ENCODE peak calls at places on chromosome 2, in seven cellular contexts. M is GM12878, H is HCT116, N is HepG2, W is H1, C is K562, J is SK-N-SH. L is an unnamed sample. For H3K4me1 and H3K9me3, the result is how much of the 10 kb centered on the place peaks cover.

GRCh38 chr2:161788175-161788574 is 164.0 kb downstream of the SLC4A10 start:
- DNase-seq in M (no peak), H (no peak), N (no peak), W (no peak), C (no peak), J (no peak), L (no peak)

GRCh38 chr2:198901894-198902293 is 555.8 kb downstream of the SATB2 start:
- DNase-seq in M (no peak), H (peak), N (no peak), W (no peak), C (no peak), J (peak), L (no peak)

GRCh38 chr2:239393401-239393940 is 7.3 kb downstream of the HDAC4 start:
- DNase-seq in M (no peak), H (no peak), N (no peak), W (no peak), C (no peak), J (peak), L (no peak)

GRCh38 chr2:75310915-75311314 is 111.6 kb upstream of the TACR1 start:
- DNase-seq in M (no peak), H (no peak), N (no peak), W (no peak), C (peak), J (no peak), L (no peak)

GRCh38 chr2:205556841-205557539 is 125.3 kb upstream of the NRP2 start:
- DNase-seq in M (no peak), H (no peak), N (no peak), W (no peak), C (no peak), J (no peak), L (no peak)

GRCh38 chr2:232367016-232367415 is 11.5 kb upstream of the ALPP start:
- DNase-seq in M (no peak), H (no peak), N (no peak), W (no peak), C (no peak), J (no peak), L (no peak)

GRCh38 chr2:1162246-1162645 is 211.6 kb downstream of the SNTG2 start:
- DNase-seq in M (no peak), H (no peak), N (no peak), W (no peak), C (no peak), J (no peak), L (no peak)

GRCh38 chr2:238286095-238286494 is 2.3 kb downstream of the PER2 start:
- DNase-seq in M (no peak), H (no peak), N (no peak), W (no peak), C (no peak), J (no peak), L (no peak)

GRCh38 chr2:42100696-42101585 is 53.1 kb downstream of the PKDCC start:
- DNase-seq in M (no peak), H (no peak), N (no peak), W (peak), C (no peak), J (no peak), L (no peak)

GRCh38 chr2:28990445-28990844 is 9.3 kb downstream of the TOGARAM2 start:
- DNase-seq in M (no peak), H (no peak), N (no peak), W (no peak), C (no peak), J (no peak), L (no peak)

DNA sequence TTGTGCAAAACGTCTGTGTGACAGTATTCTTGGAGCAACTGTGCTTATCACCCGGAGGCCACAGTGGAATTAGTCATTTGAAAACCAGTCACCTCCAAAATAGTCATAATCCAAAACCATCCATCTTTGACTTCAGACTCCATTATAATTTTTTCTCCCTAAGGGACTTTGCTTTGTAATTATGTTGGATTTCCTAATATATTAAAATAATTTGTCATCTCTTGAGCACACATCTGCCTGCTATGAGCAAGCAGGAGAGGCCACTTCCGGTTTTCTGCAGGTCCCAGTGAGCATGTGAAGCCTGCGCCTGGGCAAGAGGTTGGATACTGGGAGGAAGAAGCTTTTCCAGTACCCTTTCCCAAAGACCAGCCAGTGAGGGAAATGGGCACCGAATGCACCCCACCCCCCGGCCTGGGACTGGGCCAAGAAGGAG is 57.7 kb downstream of the ODC1 start:
- DNase-seq in M (no peak), H (no peak), N (no peak), W (no peak), C (peak), J (no peak), L (no peak)
- H3K4me1 ChIP-seq in M (under half), H (under half), N (under half), W (under half), C (under half), J (under half), L (half or more)

GRCh38 chr2:45457211-45457945 is 153.7 kb downstream of the SRBD1 start:
- DNase-seq in M (no peak), H (no peak), N (no peak), W (no peak), C (no peak), J (no peak), L (no peak)

GRCh38 chr2:45459860-45460259 is 151.2 kb downstream of the SRBD1 start:
- DNase-seq in M (no peak), H (no peak), N (no peak), W (no peak), C (no peak), J (no peak), L (no peak)

GRCh38 chr2:45460825-45461224 is 150.2 kb downstream of the SRBD1 start:
- DNase-seq in M (no peak), H (no peak), N (no peak), W (no peak), C (no peak), J (no peak), L (no peak)

GRCh38 chr2:45458909-45459563 is 152.0 kb downstream of the SRBD1 start:
- DNase-seq in M (no peak), H (peak), N (peak), W (no peak), C (peak), J (no peak), L (peak)
- TF ChIP-seq SIN3A in M (no peak), H (no peak), N (no peak), W (no peak), C (no peak), J (no peak), L (no peak)

DNA sequence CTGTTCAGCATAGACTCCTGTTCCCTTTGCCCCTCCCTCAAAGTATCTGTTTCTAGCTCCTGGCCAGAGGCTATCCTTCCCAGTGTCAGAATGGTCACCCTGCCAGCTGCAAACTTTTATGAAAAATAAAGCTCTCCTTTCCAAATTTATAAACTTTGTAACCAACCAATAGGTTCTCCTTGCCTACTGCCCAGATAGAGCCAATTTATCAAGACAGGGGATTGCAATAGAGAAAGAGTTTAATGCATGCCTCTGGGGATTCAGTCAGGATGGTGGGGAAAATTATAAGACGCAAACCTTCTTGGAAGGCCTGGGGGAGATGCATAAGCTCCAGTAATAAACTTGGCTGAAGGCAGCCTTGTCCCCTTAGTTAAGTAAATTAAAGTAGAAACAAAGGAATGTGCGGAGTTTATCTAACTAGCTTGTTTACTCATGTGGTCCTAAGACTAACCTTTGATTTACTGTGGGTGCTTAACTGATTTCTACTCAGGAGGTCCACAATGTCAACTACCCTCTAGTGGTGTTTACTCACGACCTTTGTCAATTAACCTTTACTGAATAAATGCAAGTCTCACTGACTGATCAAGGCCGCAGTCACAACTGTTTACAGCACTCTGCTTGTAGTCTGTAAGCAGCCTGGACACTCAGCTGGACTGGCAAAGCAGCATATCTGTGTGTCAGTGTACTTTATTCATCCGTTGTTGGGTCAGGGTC is 42.9 kb upstream of the PDK1 start:
- DNase-seq in M (no peak), H (no peak), N (peak), W (no peak), C (no peak), J (no peak), L (no peak)
- H3K9me3 ChIP-seq in M (under half), H (under half), N (under half), W (under half), C (under half), J (under half), L (under half)

DNA sequence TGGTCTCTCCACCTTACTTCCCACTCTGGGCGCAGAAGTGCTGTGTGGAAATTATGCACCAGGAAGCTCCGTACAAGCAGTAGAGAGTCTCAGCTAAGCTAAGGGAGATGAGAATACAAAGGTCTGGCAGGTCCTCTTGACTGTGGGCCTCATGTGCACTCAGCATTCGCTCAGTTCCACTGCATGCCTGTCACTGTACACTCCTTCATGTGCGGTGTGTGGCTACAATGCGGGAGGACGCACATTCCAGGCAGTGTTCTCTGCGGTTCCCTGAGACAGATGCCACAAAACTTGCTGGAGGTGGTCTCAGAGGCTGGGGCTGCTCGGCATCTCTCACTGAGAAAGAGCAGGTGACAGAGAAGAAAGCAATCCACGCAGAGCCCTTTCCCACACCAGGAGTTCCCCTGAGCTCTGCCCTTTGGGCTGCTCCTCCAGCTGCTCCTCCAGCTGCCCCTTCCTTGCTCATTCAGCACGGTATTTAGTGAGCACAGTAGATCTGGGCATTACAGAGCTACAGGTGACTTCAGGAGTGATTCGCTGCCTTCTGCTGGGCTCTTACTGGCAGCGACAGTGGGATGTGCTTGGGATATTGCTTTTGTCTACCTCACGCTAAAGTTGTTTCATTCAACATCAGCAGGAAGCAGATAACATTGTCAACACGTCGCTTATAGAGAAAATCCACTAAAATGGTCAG is 176.6 kb downstream of the SH3RF3 start:
- DNase-seq in M (no peak), H (no peak), N (no peak), W (no peak), C (no peak), J (no peak), L (no peak)
- H3K4me1 ChIP-seq in M (under half), H (under half), N (under half), W (under half), C (under half), J (under half), L (under half)

GRCh38 chr2:36433311-36434217 is 78.0 kb downstream of the CRIM1 start:
- DNase-seq in M (no peak), H (no peak), N (peak), W (no peak), C (no peak), J (no peak), L (no peak)

GRCh38 chr2:36439084-36439483 is 83.5 kb downstream of the CRIM1 start:
- DNase-seq in M (no peak), H (no peak), N (no peak), W (no peak), C (no peak), J (no peak), L (no peak)

GRCh38 chr2:36441065-36441625 is 85.6 kb downstream of the CRIM1 start:
- DNase-seq in M (no peak), H (no peak), N (no peak), W (no peak), C (no peak), J (no peak), L (no peak)

GRCh38 chr2:36441816-36442215 is 86.2 kb downstream of the CRIM1 start:
- DNase-seq in M (no peak), H (no peak), N (no peak), W (no peak), C (no peak), J (no peak), L (no peak)

GRCh38 chr2:36438454-36438977 is 82.9 kb downstream of the CRIM1 start:
- DNase-seq in M (no peak), H (peak), N (no peak), W (no peak), C (no peak), J (peak), L (peak)
- TF ChIP-seq SIN3A in M (no peak), H (peak), N (no peak), W (no peak), C (no peak), J (peak), L (no peak)

GRCh38 chr2:62692225-62692624 is 13.3 kb upstream of the EHBP1 start:
- DNase-seq in M (no peak), H (no peak), N (no peak), W (no peak), C (no peak), J (no peak), L (no peak)

GRCh38 chr2:62685986-62686625 is 19.4 kb upstream of the EHBP1 start:
- DNase-seq in M (no peak), H (no peak), N (no peak), W (no peak), C (no peak), J (no peak), L (no peak)

GRCh38 chr2:62687644-62688043 is 17.9 kb upstream of the EHBP1 start:
- DNase-seq in M (no peak), H (no peak), N (no peak), W (no peak), C (no peak), J (no peak), L (no peak)

DNA sequence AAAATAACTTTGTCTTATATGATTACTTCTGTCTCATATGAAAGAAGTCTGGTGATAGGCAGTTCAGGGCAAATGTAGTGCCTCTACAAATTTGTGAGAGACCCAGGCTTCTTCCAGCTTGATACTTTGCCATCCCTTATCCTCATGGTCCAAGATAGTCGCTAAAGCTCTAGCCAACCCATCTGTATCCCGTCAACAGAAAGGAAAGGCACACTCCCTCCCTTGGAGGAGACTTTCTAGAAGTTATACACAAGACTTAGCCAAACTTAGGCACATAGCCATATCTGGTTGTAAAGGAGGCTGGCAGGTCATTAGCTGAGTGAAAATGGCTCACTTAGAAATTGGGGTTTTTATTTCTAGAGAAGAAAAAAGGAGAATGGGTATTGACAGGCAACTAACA is 14.3 kb upstream of the EHBP1 start:
- DNase-seq in M (no peak), H (no peak), N (no peak), W (no peak), C (no peak), J (no peak), L (no peak)
- H3K9me3 ChIP-seq in M (under half), H (under half), N (under half), W (under half), C (under half), J (under half), L (under half)

DNA sequence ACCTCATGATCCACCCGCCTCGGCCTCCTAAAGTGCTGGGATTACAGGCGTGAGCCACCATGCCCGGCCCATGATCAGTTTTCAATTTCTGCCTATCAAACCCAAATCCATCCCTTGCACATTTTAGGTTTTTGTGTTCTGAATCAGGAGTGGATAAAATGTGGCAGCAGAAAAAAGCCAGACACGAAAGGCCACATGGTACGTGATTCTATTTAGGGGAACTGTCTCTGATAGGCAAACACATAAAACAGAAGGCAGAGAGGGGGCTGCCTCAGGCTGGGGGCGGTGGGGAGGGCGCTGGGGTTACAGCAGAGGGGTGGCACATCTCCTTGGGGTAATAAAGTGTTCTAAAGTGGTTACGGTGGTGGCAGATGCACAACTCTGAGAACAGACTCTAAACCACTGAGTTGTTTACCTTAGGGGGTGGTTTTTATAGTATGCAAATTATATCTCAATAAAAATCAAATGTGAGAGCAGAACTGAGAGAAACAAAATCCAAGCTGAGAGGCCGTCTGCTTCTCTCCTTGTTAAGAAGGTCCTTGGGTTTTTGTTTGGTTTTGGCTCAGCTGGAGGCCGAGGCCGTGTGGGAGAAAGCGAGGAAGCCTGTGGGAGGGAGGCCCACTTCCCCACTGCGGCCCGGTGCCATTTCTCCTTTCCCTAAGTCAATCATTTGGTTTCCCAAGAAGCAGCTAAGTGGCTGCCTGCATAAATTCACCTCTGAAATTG is 78.0 kb downstream of the SOWAHC start:
- DNase-seq in M (no peak), H (no peak), N (no peak), W (no peak), C (no peak), J (no peak), L (no peak)
- H3K4me1 ChIP-seq in M (under half), H (under half), N (half or more), W (under half), C (under half), J (under half), L (under half)

GRCh38 chr2:40668435-40668834 is 216.5 kb upstream of the SLC8A1 start:
- DNase-seq in M (no peak), H (no peak), N (no peak), W (no peak), C (no peak), J (no peak), L (no peak)
- TF ChIP-seq SIN3A in M (no peak), H (no peak), N (no peak), W (no peak), C (no peak), J (no peak), L (no peak)

GRCh38 chr2:174169372-174169771 is 79.0 kb downstream of the OLA1 start:
- DNase-seq in M (no peak), H (no peak), N (no peak), W (no peak), C (no peak), J (no peak), L (no peak)
- H3K9me3 ChIP-seq in M (under half), H (under half), N (under half), W (under half), C (under half), J (under half), L (under half)